ENCODE peak calls at places on chromosomes 4 and X, in seven cellular contexts. One of them, this sample, is unnamed.

GRCh38 chrX:72269671-72270251 is 7.3 kb downstream of the RPS4X start:
- DNase-seq in transverse colon: no peak
- DNase-seq in A549: no peak
- DNase-seq in SK-N-SH: no peak
- DNase-seq in K562: no peak
- DNase-seq in ovary: no peak
- DNase-seq in tibial nerve: no peak
- DNase-seq in this sample: no peak

GRCh38 chr4:34200535-34200934 is 2043.8 kb downstream of the ARAP2 start:
- DNase-seq in transverse colon: no peak
- DNase-seq in tibial nerve: no peak
- DNase-seq in SK-N-SH: no peak
- DNase-seq in K562: no peak
- DNase-seq in A549: no peak
- DNase-seq in ovary: no peak
- DNase-seq in this sample: no peak

GRCh38 chr4:86497980-86498379 is 96.1 kb upstream of the PTPN13 start:
- DNase-seq in ovary: no peak
- DNase-seq in transverse colon: no peak
- DNase-seq in A549: no peak
- DNase-seq in SK-N-SH: no peak
- DNase-seq in K562: no peak
- DNase-seq in tibial nerve: no peak
- DNase-seq in this sample: no peak

GRCh38 chr4:77681792-77682191 is 76.2 kb downstream of the CXCL13 start:
- DNase-seq in ovary: no peak
- DNase-seq in SK-N-SH: no peak
- DNase-seq in transverse colon: no peak
- DNase-seq in K562: no peak
- DNase-seq in A549: no peak
- DNase-seq in tibial nerve: no peak
- DNase-seq in this sample: no peak

GRCh38 chrX:120365968-120366367 is 4.1 kb downstream of the ATP1B4 start:
- DNase-seq in tibial nerve: no peak
- DNase-seq in A549: no peak
- DNase-seq in K562: no peak
- DNase-seq in ovary: no peak
- DNase-seq in SK-N-SH: no peak
- DNase-seq in transverse colon: no peak
- DNase-seq in this sample: no peak

GRCh38 chr4:151439320-151439719 is 30.3 kb downstream of the FHIP1A start:
- DNase-seq in SK-N-SH: no peak
- DNase-seq in K562: no peak
- DNase-seq in transverse colon: no peak
- DNase-seq in tibial nerve: no peak
- DNase-seq in ovary: no peak
- DNase-seq in A549: no peak
- DNase-seq in this sample: no peak

GRCh38 chr4:13413719-13414437 is 70.3 kb downstream of the RAB28 start:
- DNase-seq in transverse colon: no peak
- DNase-seq in tibial nerve: no peak
- DNase-seq in K562: no peak
- DNase-seq in SK-N-SH: no peak
- DNase-seq in ovary: no peak
- DNase-seq in A549: no peak
- DNase-seq in this sample: no peak

GRCh38 chrX:17405225-17405969 is 30.4 kb downstream of the NHS start:
- DNase-seq in transverse colon: no peak
- DNase-seq in ovary: no peak
- DNase-seq in tibial nerve: no peak
- DNase-seq in K562: no peak
- DNase-seq in SK-N-SH: no peak
- DNase-seq in A549: peak; percentile 51
- DNase-seq in this sample: no peak

GRCh38 chr4:41873380-41874295 is 61.6 kb upstream of the TMEM33 start:
- DNase-seq in A549: no peak
- DNase-seq in SK-N-SH: peak; percentile 88
- DNase-seq in ovary: no peak
- DNase-seq in tibial nerve: no peak
- DNase-seq in transverse colon: no peak
- DNase-seq in K562: no peak
- DNase-seq in this sample: no peak

GRCh38 chrX:44748014-44748413 is 95.8 kb upstream of the DUSP21 start:
- DNase-seq in tibial nerve: no peak
- DNase-seq in A549: no peak
- DNase-seq in ovary: no peak
- DNase-seq in transverse colon: no peak
- DNase-seq in K562: no peak
- DNase-seq in SK-N-SH: peak; percentile 40
- DNase-seq in this sample: no peak

GRCh38 chr4:105808459-105809041 is 86.7 kb upstream of the NPNT start:
- DNase-seq in transverse colon: no peak
- DNase-seq in tibial nerve: no peak
- DNase-seq in SK-N-SH: peak; percentile 13
- DNase-seq in A549: no peak
- DNase-seq in ovary: no peak
- DNase-seq in K562: no peak
- DNase-seq in this sample: no peak

GRCh38 chr4:2069986-2070385 is 10.9 kb downstream of the NAT8L start:
- DNase-seq in K562: no peak
- DNase-seq in SK-N-SH: peak; percentile 38
- DNase-seq in tibial nerve: no peak
- DNase-seq in A549: no peak
- DNase-seq in ovary: no peak
- DNase-seq in transverse colon: no peak
- DNase-seq in this sample: peak; percentile 39

GRCh38 chr4:3468154-3468553 is 5.0 kb downstream of the DOK7 start:
- DNase-seq in SK-N-SH: no peak
- DNase-seq in K562: no peak
- DNase-seq in tibial nerve: no peak
- DNase-seq in ovary: no peak
- DNase-seq in A549: no peak
- DNase-seq in transverse colon: no peak
- DNase-seq in this sample: no peak

GRCh38 chr4:152500798-152501434 is 35.0 kb downstream of the FBXW7 start:
- DNase-seq in K562: peak; percentile 47
- DNase-seq in SK-N-SH: peak; percentile 34
- DNase-seq in A549: peak; percentile 30
- DNase-seq in transverse colon: peak; percentile 30
- DNase-seq in tibial nerve: peak; percentile 95
- DNase-seq in ovary: peak; percentile 13
- DNase-seq in this sample: no peak

GRCh38 chr4:89077806-89078205 is 20.8 kb upstream of the FAM13A start:
- DNase-seq in K562: no peak
- DNase-seq in SK-N-SH: no peak
- DNase-seq in A549: no peak
- DNase-seq in ovary: no peak
- DNase-seq in tibial nerve: no peak
- DNase-seq in transverse colon: no peak
- DNase-seq in this sample: no peak

GRCh38 chr4:187380181-187380581 is 615.4 kb upstream of the ZFP42 start:
- DNase-seq in tibial nerve: no peak
- DNase-seq in A549: no peak
- DNase-seq in transverse colon: peak; percentile 38
- DNase-seq in SK-N-SH: no peak
- DNase-seq in K562: no peak
- DNase-seq in ovary: no peak
- DNase-seq in this sample: no peak

GRCh38 chrX:48719958-48720357 is 23.4 kb downstream of the SUV39H1 start:
- DNase-seq in tibial nerve: no peak
- DNase-seq in A549: no peak
- DNase-seq in K562: no peak
- DNase-seq in ovary: no peak
- DNase-seq in transverse colon: no peak
- DNase-seq in SK-N-SH: no peak
- DNase-seq in this sample: no peak

GRCh38 chrX:48715066-48715465 is 18.5 kb downstream of the SUV39H1 start:
- DNase-seq in K562: no peak
- DNase-seq in A549: no peak
- DNase-seq in SK-N-SH: no peak
- DNase-seq in tibial nerve: no peak
- DNase-seq in transverse colon: no peak
- DNase-seq in ovary: no peak
- DNase-seq in this sample: no peak

GRCh38 chrX:48714573-48714972 is 18.0 kb downstream of the SUV39H1 start:
- DNase-seq in K562: no peak
- DNase-seq in A549: no peak
- DNase-seq in SK-N-SH: no peak
- DNase-seq in ovary: no peak
- DNase-seq in tibial nerve: no peak
- DNase-seq in transverse colon: no peak
- DNase-seq in this sample: no peak

GRCh38 chrX:48713847-48714246 is 17.3 kb downstream of the SUV39H1 start:
- DNase-seq in SK-N-SH: no peak
- DNase-seq in ovary: no peak
- DNase-seq in transverse colon: no peak
- DNase-seq in tibial nerve: no peak
- DNase-seq in A549: no peak
- DNase-seq in K562: no peak
- DNase-seq in this sample: no peak

DNA sequence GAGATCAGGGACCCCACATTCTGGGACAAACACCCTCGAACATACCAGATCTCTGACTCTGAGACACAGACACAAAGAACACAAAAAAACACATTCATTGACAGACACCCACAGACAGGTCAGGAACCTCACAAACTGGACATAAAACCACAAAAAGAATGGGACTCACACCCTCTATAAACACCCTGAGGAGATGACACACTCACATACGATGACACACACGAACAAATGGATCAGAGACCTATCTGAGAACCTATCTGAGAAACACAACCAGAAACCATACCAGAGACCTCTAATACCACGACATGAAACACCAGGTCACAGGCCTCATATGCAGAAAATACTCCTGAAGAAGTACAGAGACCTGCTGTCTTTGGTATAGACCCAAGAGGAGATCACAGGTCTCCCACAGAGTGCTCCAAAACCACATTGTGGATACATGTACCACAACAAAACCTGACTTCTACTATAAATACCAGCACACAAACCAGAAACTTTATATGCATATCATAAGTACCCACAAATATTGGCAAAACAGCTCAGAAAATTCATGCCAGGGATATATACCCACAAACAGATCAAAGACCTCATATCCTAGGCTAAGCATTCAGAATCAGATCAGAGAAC is 19.5 kb downstream of the SUV39H1 start:
- DNase-seq in A549: no peak
- DNase-seq in K562: no peak
- DNase-seq in ovary: no peak
- DNase-seq in tibial nerve: no peak
- DNase-seq in SK-N-SH: no peak
- DNase-seq in transverse colon: no peak
- DNase-seq in this sample: no peak
- H3K4me1 ChIP-seq in A549: no peaks in the 10 kb centered on the region
- H3K4me1 ChIP-seq in K562: peaks cover 38% of the 10 kb centered on the region
- H3K4me1 ChIP-seq in ovary: no peaks in the 10 kb centered on the region
- H3K4me1 ChIP-seq in tibial nerve: no peaks in the 10 kb centered on the region
- H3K4me1 ChIP-seq in SK-N-SH: no peaks in the 10 kb centered on the region
- H3K4me1 ChIP-seq in transverse colon: no peaks in the 10 kb centered on the region
- H3K4me1 ChIP-seq in this sample: no peaks in the 10 kb centered on the region

DNA sequence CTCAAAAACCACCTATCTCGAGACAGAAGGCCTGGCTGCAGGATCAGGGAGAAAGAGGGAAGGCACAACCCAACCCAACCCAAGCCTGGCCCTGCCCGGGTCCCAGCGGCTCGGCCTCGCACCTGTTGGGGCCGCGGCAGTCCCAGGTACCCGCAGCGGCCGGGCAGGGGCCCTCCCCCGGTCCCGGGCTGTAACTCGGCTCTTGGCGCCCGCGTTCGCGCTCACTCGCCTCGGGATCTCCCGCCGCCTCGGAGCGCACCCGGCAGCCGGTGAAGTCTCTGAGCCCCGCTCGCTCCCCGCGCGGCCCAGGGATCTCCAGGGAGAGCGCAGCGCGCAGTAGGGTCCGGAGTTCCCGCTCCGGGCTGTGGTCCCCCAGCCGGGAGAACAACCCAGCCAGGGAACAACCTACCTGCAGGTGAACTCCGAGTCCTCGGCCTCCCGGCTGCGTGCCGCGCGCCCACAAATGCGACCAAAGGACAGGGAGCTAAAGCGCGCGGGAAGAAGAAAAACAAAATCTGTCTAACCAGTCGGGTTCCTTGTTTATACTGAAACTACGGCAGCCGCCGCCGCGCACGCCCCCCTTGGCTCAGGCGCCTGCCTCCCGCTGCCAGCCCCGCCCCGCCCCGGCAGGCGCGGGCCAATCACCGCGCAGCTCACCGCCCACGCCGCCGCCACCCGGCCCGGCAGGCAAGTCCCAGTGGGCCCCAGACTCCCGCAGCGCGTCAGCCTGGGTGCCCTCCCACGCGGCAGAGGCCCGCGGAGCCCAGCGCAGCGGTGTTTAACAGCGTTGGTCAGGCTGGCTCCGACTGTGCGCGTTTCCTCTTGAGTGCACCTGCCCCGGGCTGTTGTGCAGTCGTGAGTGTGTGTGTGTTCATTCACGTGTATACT is at the start of gene RASGEF1B:
- DNase-seq in ovary: peak; percentile 71
- DNase-seq in A549: peak; percentile 16
- DNase-seq in K562: peak; percentile 98
- DNase-seq in transverse colon: peak; percentile 94
- DNase-seq in SK-N-SH: peak; percentile 79
- DNase-seq in tibial nerve: peak; percentile 72
- DNase-seq in this sample: peak; percentile 93
- TF ChIP-seq EP300 in ovary: no peak
- TF ChIP-seq EP300 in A549: no peak
- TF ChIP-seq EP300 in K562: no peak
- TF ChIP-seq EP300 in transverse colon: no peak
- TF ChIP-seq EP300 in SK-N-SH: no peak
- TF ChIP-seq EP300 in tibial nerve: peak; percentile 95
- TF ChIP-seq EP300 in this sample: no peak

DNA sequence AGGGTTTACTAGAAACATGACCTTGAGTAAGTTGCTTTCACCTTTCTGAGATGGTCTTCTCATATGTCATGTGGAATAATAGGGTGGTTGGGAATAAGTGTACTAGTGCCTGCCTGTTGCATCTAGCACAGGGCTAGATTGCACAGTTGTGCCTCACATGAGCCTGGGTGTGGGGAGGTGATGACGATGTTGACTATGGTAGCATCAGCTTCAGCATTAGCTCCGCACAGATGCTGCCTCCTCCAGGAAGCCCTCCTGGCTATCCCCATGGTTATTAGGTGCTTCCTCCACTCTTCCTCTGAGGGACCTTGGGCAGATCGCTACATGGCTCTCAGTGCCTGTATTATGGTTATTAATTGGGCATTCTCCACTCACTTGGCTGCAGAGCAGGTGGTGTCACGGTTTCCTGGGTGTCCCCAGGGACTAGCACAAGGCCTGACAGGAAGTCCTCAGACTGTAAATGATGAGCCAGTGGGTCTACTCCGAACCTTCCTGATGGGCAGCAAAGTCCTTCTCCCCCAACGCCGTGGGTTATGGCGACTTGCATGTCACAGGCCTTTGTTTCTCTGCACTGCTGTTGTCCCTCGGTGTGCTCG is 325.6 kb downstream of the ARHGAP10 start:
- DNase-seq in transverse colon: no peak
- DNase-seq in ovary: no peak
- DNase-seq in SK-N-SH: no peak
- DNase-seq in K562: no peak
- DNase-seq in tibial nerve: no peak
- DNase-seq in A549: no peak
- DNase-seq in this sample: no peak
- H3K4me1 ChIP-seq in transverse colon: peaks cover 6% of the 10 kb centered on the region
- H3K4me1 ChIP-seq in ovary: peaks cover 1% of the 10 kb centered on the region
- H3K4me1 ChIP-seq in SK-N-SH: peaks cover 13% of the 10 kb centered on the region
- H3K4me1 ChIP-seq in K562: no peaks in the 10 kb centered on the region
- H3K4me1 ChIP-seq in tibial nerve: no peaks in the 10 kb centered on the region
- H3K4me1 ChIP-seq in A549: peaks cover 4% of the 10 kb centered on the region
- H3K4me1 ChIP-seq in this sample: no peaks in the 10 kb centered on the region

GRCh38 chrX:39855748-39856129 is 242.0 kb downstream of the BCOR start:
- DNase-seq in K562: peak; percentile 79
- DNase-seq in A549: peak; percentile 28
- DNase-seq in ovary: no peak
- DNase-seq in tibial nerve: no peak
- DNase-seq in SK-N-SH: no peak
- DNase-seq in transverse colon: peak; percentile 62
- DNase-seq in this sample: no peak
- TF ChIP-seq EP300 in K562: peak; percentile 81
- TF ChIP-seq EP300 in A549: no peak
- TF ChIP-seq EP300 in ovary: no peak
- TF ChIP-seq EP300 in tibial nerve: no peak
- TF ChIP-seq EP300 in SK-N-SH: no peak
- TF ChIP-seq EP300 in transverse colon: no peak
- TF ChIP-seq EP300 in this sample: no peak